ENCODE peak calls at places on chromosomes 7 and 10, in four cellular contexts. One of them, this sample, is unnamed. For H3K4me1, the result is how much of the 10 kb centered on the place peaks cover.

GRCh38 chr7:126937196-126937595 is 315.5 kb downstream of the GRM8 start:
- DNase-seq in upper lobe of right lung: no peak
- DNase-seq in psoas muscle: no peak
- DNase-seq in fibroblast of lung: no peak
- DNase-seq in this sample: no peak

GRCh38 chr7:107966701-107967100 is 36.3 kb downstream of the LAMB1 start:
- DNase-seq in upper lobe of right lung: no peak
- DNase-seq in psoas muscle: peak
- DNase-seq in fibroblast of lung: peak
- DNase-seq in this sample: no peak

GRCh38 chr10:927131-927530 is 4.4 kb downstream of the LARP4B start:
- DNase-seq in upper lobe of right lung: no peak
- DNase-seq in psoas muscle: no peak
- DNase-seq in fibroblast of lung: no peak
- DNase-seq in this sample: no peak

GRCh38 chr7:105067691-105068090 is 53.7 kb downstream of the KMT2E start:
- DNase-seq in upper lobe of right lung: no peak
- DNase-seq in psoas muscle: no peak
- DNase-seq in fibroblast of lung: no peak
- DNase-seq in this sample: no peak

GRCh38 chr10:114680557-114681117 is 22.6 kb upstream of the ABLIM1 start:
- DNase-seq in upper lobe of right lung: no peak
- DNase-seq in psoas muscle: no peak
- DNase-seq in fibroblast of lung: no peak
- DNase-seq in this sample: no peak

GRCh38 chr7:141702892-141703291 is 926 bp upstream of the DENND11 start:
- DNase-seq in upper lobe of right lung: no peak
- DNase-seq in psoas muscle: no peak
- DNase-seq in fibroblast of lung: no peak
- DNase-seq in this sample: no peak

GRCh38 chr7:10708447-10708846 is 265.2 kb upstream of the PHF14 start:
- DNase-seq in upper lobe of right lung: no peak
- DNase-seq in psoas muscle: no peak
- DNase-seq in fibroblast of lung: peak
- DNase-seq in this sample: no peak

GRCh38 chr7:126483972-126484371 is 768.8 kb downstream of the GRM8 start:
- DNase-seq in upper lobe of right lung: no peak
- DNase-seq in psoas muscle: no peak
- DNase-seq in fibroblast of lung: no peak
- DNase-seq in this sample: no peak

GRCh38 chr10:124318076-124318475 is 100.6 kb downstream of the OAT start:
- DNase-seq in upper lobe of right lung: peak
- DNase-seq in psoas muscle: no peak
- DNase-seq in fibroblast of lung: no peak
- DNase-seq in this sample: peak

GRCh38 chr10:114779803-114780609 is 41.6 kb upstream of the FHIP2A start:
- DNase-seq in upper lobe of right lung: no peak
- DNase-seq in psoas muscle: no peak
- DNase-seq in fibroblast of lung: peak
- DNase-seq in this sample: no peak

GRCh38 chr7:24340727-24341126 is 56.7 kb downstream of the NPY start:
- DNase-seq in upper lobe of right lung: no peak
- DNase-seq in psoas muscle: no peak
- DNase-seq in fibroblast of lung: no peak
- DNase-seq in this sample: no peak

GRCh38 chr10:122197823-122198222 is 73.3 kb upstream of the BTBD16 start:
- DNase-seq in upper lobe of right lung: no peak
- DNase-seq in psoas muscle: no peak
- DNase-seq in fibroblast of lung: no peak
- DNase-seq in this sample: no peak

GRCh38 chr7:124032369-124033092 is at the start of gene TMEM229A:
- DNase-seq in upper lobe of right lung: peak
- DNase-seq in psoas muscle: peak
- DNase-seq in fibroblast of lung: peak
- DNase-seq in this sample: peak

GRCh38 chr10:3173173-3173878 is 744 bp upstream of the PITRM1 start:
- DNase-seq in upper lobe of right lung: peak
- DNase-seq in psoas muscle: no peak
- DNase-seq in fibroblast of lung: no peak
- DNase-seq in this sample: no peak

GRCh38 chr10:62554632-62555199 is 180.5 kb downstream of the ZNF365 start:
- DNase-seq in upper lobe of right lung: no peak
- DNase-seq in psoas muscle: no peak
- DNase-seq in fibroblast of lung: peak
- DNase-seq in this sample: no peak

GRCh38 chr10:124997246-124997790 is 55.4 kb downstream of the ZRANB1 start:
- DNase-seq in upper lobe of right lung: no peak
- DNase-seq in psoas muscle: no peak
- DNase-seq in fibroblast of lung: no peak
- DNase-seq in this sample: no peak

DNA sequence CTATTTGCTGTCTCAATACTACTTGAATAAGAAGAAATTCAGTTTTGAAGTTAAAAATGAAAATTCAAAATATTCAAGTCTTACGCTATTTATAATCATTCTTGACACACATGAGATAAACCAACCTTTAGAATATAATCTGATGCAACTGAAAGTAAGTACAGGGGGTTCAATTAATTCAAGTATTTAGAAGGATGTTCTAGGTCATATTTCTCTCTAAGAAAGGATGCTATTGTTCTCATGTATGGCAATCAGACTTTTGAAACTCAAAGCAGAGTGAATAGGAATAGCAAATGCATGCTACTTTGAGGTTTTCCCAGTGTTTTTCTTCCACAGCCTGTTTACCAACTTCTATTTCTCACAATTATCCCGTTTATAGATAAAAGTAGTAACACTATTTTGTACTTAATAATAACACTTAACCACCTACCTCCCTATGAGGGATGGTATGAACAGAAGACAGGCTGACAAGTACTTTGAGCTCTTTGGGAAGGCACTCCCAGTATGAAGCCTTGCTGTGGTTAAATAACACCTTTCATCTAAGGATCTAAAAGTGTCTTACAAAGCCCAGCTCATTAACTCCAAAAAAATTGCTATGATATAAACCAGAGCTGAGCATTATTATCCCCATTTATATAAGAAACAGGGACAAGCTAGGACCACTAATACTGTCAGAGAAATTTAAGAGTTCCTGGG is 18.0 kb upstream of the SPOCK2 start:
- DNase-seq in upper lobe of right lung: no peak
- DNase-seq in psoas muscle: no peak
- DNase-seq in fibroblast of lung: peak
- DNase-seq in this sample: no peak
- H3K4me1 ChIP-seq in upper lobe of right lung: under half
- H3K4me1 ChIP-seq in psoas muscle: under half
- H3K4me1 ChIP-seq in fibroblast of lung: under half
- H3K4me1 ChIP-seq in this sample: under half

GRCh38 chr10:111506266-111507034 is 429.6 kb downstream of the ADRA2A start:
- DNase-seq in upper lobe of right lung: no peak
- DNase-seq in psoas muscle: no peak
- DNase-seq in fibroblast of lung: no peak
- DNase-seq in this sample: no peak

GRCh38 chr10:111515264-111515663 is 438.4 kb downstream of the ADRA2A start:
- DNase-seq in upper lobe of right lung: no peak
- DNase-seq in psoas muscle: no peak
- DNase-seq in fibroblast of lung: no peak
- DNase-seq in this sample: no peak

GRCh38 chr10:111515706-111516105 is 438.9 kb downstream of the ADRA2A start:
- DNase-seq in upper lobe of right lung: no peak
- DNase-seq in psoas muscle: no peak
- DNase-seq in fibroblast of lung: no peak
- DNase-seq in this sample: no peak

GRCh38 chr10:111516144-111516543 is 439.3 kb downstream of the ADRA2A start:
- DNase-seq in upper lobe of right lung: no peak
- DNase-seq in psoas muscle: no peak
- DNase-seq in fibroblast of lung: no peak
- DNase-seq in this sample: no peak

GRCh38 chr10:111511751-111512150 is 434.9 kb downstream of the ADRA2A start:
- DNase-seq in upper lobe of right lung: no peak
- DNase-seq in psoas muscle: no peak
- DNase-seq in fibroblast of lung: no peak
- DNase-seq in this sample: no peak
- TF ChIP-seq CTCF in upper lobe of right lung: no peak
- TF ChIP-seq CTCF in psoas muscle: no peak
- TF ChIP-seq CTCF in fibroblast of lung: no peak
- TF ChIP-seq CTCF in this sample: no peak

GRCh38 chr10:58225654-58226053 is 42.0 kb downstream of the IPMK start:
- DNase-seq in upper lobe of right lung: no peak
- DNase-seq in psoas muscle: no peak
- DNase-seq in fibroblast of lung: no peak
- DNase-seq in this sample: no peak
- H3K27ac ChIP-seq in upper lobe of right lung: no peak
- H3K27ac ChIP-seq in psoas muscle: no peak
- H3K27ac ChIP-seq in fibroblast of lung: no peak
- H3K27ac ChIP-seq in this sample: no peak

DNA sequence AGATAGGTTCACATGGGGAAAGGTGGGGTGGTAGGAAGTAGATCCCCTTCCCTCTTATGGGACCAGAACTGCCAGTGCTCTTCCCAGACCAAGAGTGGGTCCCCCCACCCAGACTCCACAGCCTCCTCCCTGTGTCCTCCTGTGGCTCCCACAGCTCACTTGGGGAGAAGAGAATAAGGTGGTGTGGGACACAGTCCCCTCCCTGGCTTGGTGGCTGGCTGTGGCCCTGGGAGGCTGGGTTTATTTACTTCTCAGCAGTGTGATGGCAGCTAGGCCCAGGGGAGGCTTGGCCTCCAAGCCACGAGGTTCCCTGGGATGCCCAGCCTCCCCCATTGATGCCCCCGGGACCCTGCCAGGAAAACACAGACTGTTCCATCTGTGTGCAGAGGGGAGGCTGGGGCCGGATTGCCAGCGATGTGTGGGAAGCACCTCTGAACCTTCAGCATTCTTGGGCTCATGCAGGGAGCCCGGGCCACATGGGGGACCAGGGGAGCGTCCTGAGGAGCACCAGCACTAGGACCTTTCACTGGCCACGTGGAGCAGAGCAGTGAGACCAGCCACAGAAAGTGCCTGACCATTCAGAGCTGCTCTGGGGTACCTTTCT is 2.7 kb downstream of the IMPDH1 start:
- DNase-seq in upper lobe of right lung: no peak
- DNase-seq in psoas muscle: no peak
- DNase-seq in fibroblast of lung: no peak
- DNase-seq in this sample: no peak
- H3K4me1 ChIP-seq in upper lobe of right lung: half or more
- H3K4me1 ChIP-seq in psoas muscle: under half
- H3K4me1 ChIP-seq in fibroblast of lung: under half
- H3K4me1 ChIP-seq in this sample: half or more

GRCh38 chr7:151013356-151013727 is 11.0 kb downstream of the ATG9B start:
- DNase-seq in upper lobe of right lung: no peak
- DNase-seq in psoas muscle: no peak
- DNase-seq in fibroblast of lung: no peak
- DNase-seq in this sample: no peak

GRCh38 chr7:151012921-151013347 is 11.4 kb downstream of the ATG9B start:
- DNase-seq in upper lobe of right lung: no peak
- DNase-seq in psoas muscle: no peak
- DNase-seq in fibroblast of lung: peak
- DNase-seq in this sample: peak

GRCh38 chr7:151014950-151015349 is 9.3 kb downstream of the ATG9B start:
- DNase-seq in upper lobe of right lung: no peak
- DNase-seq in psoas muscle: no peak
- DNase-seq in fibroblast of lung: no peak
- DNase-seq in this sample: no peak

GRCh38 chr7:151012031-151012692 is 12.1 kb downstream of the ATG9B start:
- DNase-seq in upper lobe of right lung: no peak
- DNase-seq in psoas muscle: no peak
- DNase-seq in fibroblast of lung: peak
- DNase-seq in this sample: no peak

GRCh38 chr7:151013728-151014497 is 10.4 kb downstream of the ATG9B start:
- DNase-seq in upper lobe of right lung: peak
- DNase-seq in psoas muscle: peak
- DNase-seq in fibroblast of lung: peak
- DNase-seq in this sample: peak
- TF ChIP-seq CTCF in upper lobe of right lung: no peak
- TF ChIP-seq CTCF in psoas muscle: no peak
- TF ChIP-seq CTCF in fibroblast of lung: no peak
- TF ChIP-seq CTCF in this sample: no peak

GRCh38 chr7:151895695-151896485 is 19.0 kb upstream of the PRKAG2 start:
- DNase-seq in upper lobe of right lung: no peak
- DNase-seq in psoas muscle: no peak
- DNase-seq in fibroblast of lung: no peak
- DNase-seq in this sample: peak
- H3K27ac ChIP-seq in upper lobe of right lung: no peak
- H3K27ac ChIP-seq in psoas muscle: no peak
- H3K27ac ChIP-seq in fibroblast of lung: no peak
- H3K27ac ChIP-seq in this sample: no peak

GRCh38 chr10:5568984-5569383 is 44.2 kb downstream of the CALML3 start:
- DNase-seq in upper lobe of right lung: peak
- DNase-seq in psoas muscle: no peak
- DNase-seq in fibroblast of lung: no peak
- DNase-seq in this sample: no peak
- H3K4me1 ChIP-seq in upper lobe of right lung: under half
- H3K4me1 ChIP-seq in psoas muscle: under half
- H3K4me1 ChIP-seq in fibroblast of lung: under half
- H3K4me1 ChIP-seq in this sample: under half

GRCh38 chr10:132446661-132447445 is 49.9 kb downstream of the PWWP2B start:
- DNase-seq in upper lobe of right lung: peak
- DNase-seq in psoas muscle: no peak
- DNase-seq in fibroblast of lung: peak
- DNase-seq in this sample: no peak
- TF ChIP-seq CTCF in upper lobe of right lung: peak
- TF ChIP-seq CTCF in psoas muscle: peak
- TF ChIP-seq CTCF in fibroblast of lung: peak
- TF ChIP-seq CTCF in this sample: peak

DNA sequence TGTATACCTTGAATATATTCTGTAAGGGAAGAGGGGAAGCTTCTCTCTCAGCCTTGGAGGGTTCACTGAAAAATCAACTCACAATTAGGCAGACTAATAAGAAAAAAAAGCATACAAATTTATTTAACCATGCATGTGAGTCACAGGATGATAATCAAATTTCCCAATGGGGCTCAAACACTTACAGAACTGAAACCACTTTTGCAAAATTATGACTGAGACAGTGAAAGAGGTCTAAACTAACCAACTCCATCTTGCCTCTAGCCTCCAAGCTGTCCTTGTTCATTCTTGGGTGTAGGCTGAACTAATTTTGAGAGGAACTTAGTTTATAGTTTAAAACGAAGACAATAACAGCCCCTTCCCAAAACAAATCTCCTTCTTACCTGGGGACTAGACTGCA is 618.3 kb upstream of the AUTS2 start:
- DNase-seq in upper lobe of right lung: no peak
- DNase-seq in psoas muscle: no peak
- DNase-seq in fibroblast of lung: peak
- DNase-seq in this sample: no peak
- H3K27ac ChIP-seq in upper lobe of right lung: no peak
- H3K27ac ChIP-seq in psoas muscle: no peak
- H3K27ac ChIP-seq in fibroblast of lung: peak
- H3K27ac ChIP-seq in this sample: no peak

This sample was measured in sigmoid colon.